ENCODE peak calls at places on chromosomes 6 and 20, in nine cellular contexts. X is Panc1, Y is body of pancreas, C is vagina, E is H9, P is A549, Q is IMR-90, K is PC-3, L is cardiac muscle cell. M is an unnamed sample.

GRCh38 chr6:155247618-155248017 is 16.2 kb upstream of the CLDN20 start:
- DNase-seq in Y (no peak), L (no peak), E (no peak), C (no peak), X (no peak), Q (peak; percentile 26), P (peak; percentile 56), K (no peak), M (no peak)

GRCh38 chr6:68108243-68108835 is 526.7 kb upstream of the ADGRB3 start:
- DNase-seq in Q (peak; percentile 3), C (no peak), E (no peak), L (peak; percentile 48), P (peak; percentile 1), K (peak; percentile 40), Y (no peak), X (no peak), M (no peak)

GRCh38 chr6:73231986-73232391 is 6.7 kb upstream of the KHDC1L start:
- DNase-seq in X (no peak), Q (no peak), L (no peak), C (no peak), Y (no peak), K (peak; percentile 55), E (no peak), P (no peak), M (no peak)

GRCh38 chr6:13331516-13332348 is 3.4 kb upstream of the TBC1D7 start:
- DNase-seq in Y (no peak), K (peak; percentile 73), Q (peak; percentile 29), E (no peak), L (peak; percentile 46), X (no peak), C (no peak), P (peak; percentile 16), M (no peak)

GRCh38 chr6:38612386-38612965 is 27.3 kb downstream of the BTBD9 start:
- DNase-seq in C (no peak), Y (no peak), X (no peak), P (peak; percentile 0), L (peak; percentile 72), Q (peak; percentile 82), K (no peak), E (no peak), M (no peak)

GRCh38 chr6:160124605-160125004 is 3.0 kb downstream of the SLC22A1 start:
- DNase-seq in K (no peak), L (no peak), X (no peak), Y (no peak), C (no peak), Q (no peak), E (no peak), P (no peak), M (no peak)

GRCh38 chr6:170292778-170293164 is 1.9 kb upstream of the DLL1 start:
- DNase-seq in L (no peak), K (peak; percentile 53), Y (no peak), P (peak; percentile 43), Q (no peak), X (no peak), E (no peak), C (no peak), M (no peak)

GRCh38 chr6:64012351-64013060 is 376.9 kb downstream of the PHF3 start:
- DNase-seq in Q (peak; percentile 78), X (peak; percentile 55), K (peak; percentile 73), P (peak; percentile 43), L (peak; percentile 83), Y (no peak), E (peak; percentile 49), C (no peak), M (no peak)

GRCh38 chr6:121897337-121897760 is 461.9 kb downstream of the GJA1 start:
- DNase-seq in Q (peak; percentile 44), C (no peak), Y (no peak), E (no peak), L (peak; percentile 54), P (no peak), K (no peak), X (no peak), M (no peak)

GRCh38 chr6:113047148-113047547 is 700.0 kb downstream of the RFPL4B start:
- DNase-seq in C (no peak), L (no peak), P (peak; percentile 34), K (peak; percentile 79), E (no peak), Y (no peak), X (no peak), Q (peak; percentile 89), M (no peak)

GRCh38 chr6:167465497-167465896 is 140.6 kb downstream of the TTLL2 start:
- DNase-seq in L (no peak), E (no peak), Y (no peak), Q (no peak), C (no peak), X (no peak), P (no peak), K (no peak), M (no peak)
- H3K9me3 ChIP-seq in L (no peaks in the 10 kb centered on the region), E (no peaks in the 10 kb centered on the region), Y (no peaks in the 10 kb centered on the region), Q (peaks cover 34% of the 10 kb centered on the region), C (no peaks in the 10 kb centered on the region), X (no peaks in the 10 kb centered on the region), P (no peaks in the 10 kb centered on the region), K (no peaks in the 10 kb centered on the region), M (no peaks in the 10 kb centered on the region)

GRCh38 chr20:14892782-14893181 is 555.4 kb upstream of the FLRT3 start:
- DNase-seq in E (no peak), X (no peak), K (no peak), Y (no peak), P (no peak), L (no peak), Q (no peak), C (no peak), M (no peak)

GRCh38 chr20:14890713-14891112 is 553.3 kb upstream of the FLRT3 start:
- DNase-seq in X (no peak), L (no peak), Q (no peak), K (no peak), P (no peak), C (no peak), Y (no peak), E (no peak), M (no peak)

GRCh38 chr20:14889503-14890125 is 552.2 kb upstream of the FLRT3 start:
- DNase-seq in E (no peak), K (no peak), P (no peak), C (no peak), Y (no peak), L (no peak), X (no peak), Q (no peak), M (no peak)

GRCh38 chr20:14885661-14886060 is 548.2 kb upstream of the FLRT3 start:
- DNase-seq in C (no peak), X (no peak), Y (no peak), P (no peak), E (no peak), L (no peak), K (peak; percentile 82), Q (no peak), M (no peak)

GRCh38 chr20:14888172-14888571 is 550.8 kb upstream of the FLRT3 start:
- DNase-seq in K (no peak), Q (no peak), E (no peak), X (no peak), C (no peak), Y (no peak), L (no peak), P (no peak), M (no peak)
- TF ChIP-seq CTCF in K (no peak), Q (no peak), E (no peak), X (no peak), C (no peak), Y (no peak), L (no peak), P (no peak), M (no peak)

GRCh38 chr20:56032251-56032650 is 26.9 kb upstream of the CBLN4 start:
- DNase-seq in X (no peak), Q (no peak), P (peak; percentile 42), Y (no peak), C (no peak), E (no peak), K (no peak), L (peak; percentile 0), M (no peak)
- H3K9me3 ChIP-seq in X (peaks cover 23% of the 10 kb centered on the region), Q (peaks cover 8% of the 10 kb centered on the region), P (peaks cover 12% of the 10 kb centered on the region), Y (peaks cover 20% of the 10 kb centered on the region), C (peaks cover 11% of the 10 kb centered on the region), E (peaks cover 71% of the 10 kb centered on the region), K (peaks cover 49% of the 10 kb centered on the region), L (no peaks in the 10 kb centered on the region), M (peaks cover 15% of the 10 kb centered on the region)

DNA sequence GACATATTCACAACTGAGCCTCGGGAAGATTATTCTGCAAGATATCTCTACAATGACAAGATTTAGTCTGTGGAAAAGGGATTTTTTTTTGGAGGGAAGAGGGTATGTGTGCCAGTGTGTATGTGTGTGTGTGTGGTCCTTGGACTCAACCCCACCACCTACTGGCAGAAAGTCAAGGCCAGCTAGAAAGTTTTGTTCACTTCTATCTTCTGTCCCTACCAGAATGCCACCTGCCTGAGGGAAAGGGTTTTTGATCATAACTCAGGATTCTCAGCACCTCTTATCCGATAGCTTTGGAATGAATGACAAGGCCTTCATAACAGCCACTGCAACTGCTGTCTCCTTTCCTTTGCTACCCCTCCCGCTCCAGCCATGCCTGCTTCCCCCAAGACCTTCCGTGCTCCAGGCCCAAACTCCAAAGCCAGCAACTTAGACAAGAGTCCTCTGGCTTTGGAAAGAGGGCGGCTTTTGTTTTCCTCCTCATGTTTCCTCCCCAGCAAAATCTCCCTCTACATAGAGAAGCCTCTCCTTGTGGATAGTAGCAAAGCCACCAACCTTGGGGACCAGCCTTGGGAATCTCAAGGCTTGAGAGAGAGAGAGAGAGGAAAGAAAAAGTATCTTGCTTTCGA is 18.6 kb downstream of the BTN3A1 start:
- DNase-seq in X (no peak), L (peak; percentile 52), Y (peak; percentile 37), C (no peak), E (peak; percentile 46), Q (peak; percentile 42), K (peak; percentile 43), P (peak; percentile 59), M (no peak)
- TF ChIP-seq CTCF in X (peak; percentile 72), L (peak; percentile 45), Y (peak; percentile 31), C (no peak), E (peak; percentile 67), Q (peak; percentile 39), K (peak; percentile 63), P (peak; percentile 34), M (peak; percentile 54)

GRCh38 chr20:40103420-40103819 is 585.6 kb downstream of the MAFB start:
- DNase-seq in X (no peak), E (no peak), Q (no peak), C (no peak), K (no peak), Y (no peak), P (no peak), L (no peak), M (no peak)

GRCh38 chr20:40110241-40110910 is 578.7 kb downstream of the MAFB start:
- DNase-seq in E (no peak), C (no peak), Q (no peak), Y (no peak), P (no peak), X (no peak), L (no peak), K (no peak), M (no peak)

GRCh38 chr20:40111282-40111681 is 577.8 kb downstream of the MAFB start:
- DNase-seq in Y (no peak), L (no peak), X (no peak), C (no peak), P (no peak), K (no peak), Q (no peak), E (no peak), M (no peak)

GRCh38 chr20:40108321-40108720 is 580.7 kb downstream of the MAFB start:
- DNase-seq in P (no peak), K (no peak), Y (no peak), L (no peak), Q (no peak), C (no peak), E (no peak), X (no peak), M (no peak)
- H3K9me3 ChIP-seq in P (no peaks in the 10 kb centered on the region), K (peaks cover 25% of the 10 kb centered on the region), Y (no peaks in the 10 kb centered on the region), L (no peaks in the 10 kb centered on the region), Q (no peaks in the 10 kb centered on the region), C (no peaks in the 10 kb centered on the region), E (no peaks in the 10 kb centered on the region), X (no peaks in the 10 kb centered on the region), M (no peaks in the 10 kb centered on the region)

GRCh38 chr6:23547851-23548250 is 578.2 kb upstream of the NRSN1 start:
- DNase-seq in Q (no peak), C (no peak), K (peak; percentile 57), L (no peak), P (no peak), X (no peak), E (peak; percentile 34), Y (no peak), M (no peak)
- TF ChIP-seq CTCF in Q (no peak), C (no peak), K (peak; percentile 59), L (no peak), P (no peak), X (peak; percentile 15), E (peak; percentile 49), Y (peak; percentile 11), M (no peak)

M was measured in CD4-positive, alpha-beta T cell.